ENCODE peak calls at places on chromosome 18, in nine cellular contexts. One of them, this sample, is unnamed. For H3K36me3 and H3K4me1, the result is how much of the 10 kb centered on the place peaks cover.

GRCh38 chr18:3852321-3852720 is 402.3 kb downstream of the TGIF1 start:
- DNase-seq in tibial artery: no peak
- DNase-seq in endothelial cell of umbilical vein: no peak
- DNase-seq in uterus: no peak
- DNase-seq in breast epithelium: no peak
- DNase-seq in lower lobe of right lung: no peak
- DNase-seq in right lobe of liver: no peak
- DNase-seq in sigmoid colon: no peak
- DNase-seq in IMR-90: no peak
- DNase-seq in this sample: no peak

GRCh38 chr18:5620284-5620683 is 76.5 kb upstream of the EPB41L3 start:
- DNase-seq in endothelial cell of umbilical vein: no peak
- DNase-seq in sigmoid colon: no peak
- DNase-seq in breast epithelium: no peak
- DNase-seq in IMR-90: peak
- DNase-seq in right lobe of liver: no peak
- DNase-seq in uterus: no peak
- DNase-seq in tibial artery: no peak
- DNase-seq in lower lobe of right lung: no peak
- DNase-seq in this sample: no peak

GRCh38 chr18:48152549-48152948 is 222.1 kb upstream of the SMAD2 start:
- DNase-seq in uterus: no peak
- DNase-seq in endothelial cell of umbilical vein: no peak
- DNase-seq in sigmoid colon: no peak
- DNase-seq in lower lobe of right lung: no peak
- DNase-seq in breast epithelium: no peak
- DNase-seq in IMR-90: no peak
- DNase-seq in tibial artery: no peak
- DNase-seq in right lobe of liver: no peak
- DNase-seq in this sample: no peak

GRCh38 chr18:304887-305529 is 37.2 kb upstream of the THOC1 start:
- DNase-seq in sigmoid colon: no peak
- DNase-seq in tibial artery: no peak
- DNase-seq in right lobe of liver: no peak
- DNase-seq in breast epithelium: no peak
- DNase-seq in lower lobe of right lung: no peak
- DNase-seq in IMR-90: no peak
- DNase-seq in uterus: no peak
- DNase-seq in endothelial cell of umbilical vein: no peak
- DNase-seq in this sample: no peak

GRCh38 chr18:52652451-52652850 is 312.5 kb downstream of the DCC start:
- DNase-seq in IMR-90: no peak
- DNase-seq in sigmoid colon: no peak
- DNase-seq in right lobe of liver: no peak
- DNase-seq in tibial artery: no peak
- DNase-seq in lower lobe of right lung: no peak
- DNase-seq in endothelial cell of umbilical vein: no peak
- DNase-seq in breast epithelium: no peak
- DNase-seq in uterus: no peak
- DNase-seq in this sample: no peak

GRCh38 chr18:13067966-13068365 is 76.8 kb downstream of the CEP192 start:
- DNase-seq in uterus: no peak
- DNase-seq in lower lobe of right lung: no peak
- DNase-seq in sigmoid colon: no peak
- DNase-seq in endothelial cell of umbilical vein: no peak
- DNase-seq in IMR-90: no peak
- DNase-seq in tibial artery: no peak
- DNase-seq in right lobe of liver: no peak
- DNase-seq in breast epithelium: no peak
- DNase-seq in this sample: no peak

GRCh38 chr18:65788373-65788772 is 37.6 kb downstream of the CDH7 start:
- DNase-seq in right lobe of liver: no peak
- DNase-seq in lower lobe of right lung: no peak
- DNase-seq in breast epithelium: no peak
- DNase-seq in sigmoid colon: no peak
- DNase-seq in uterus: no peak
- DNase-seq in IMR-90: no peak
- DNase-seq in endothelial cell of umbilical vein: no peak
- DNase-seq in tibial artery: no peak
- DNase-seq in this sample: no peak

GRCh38 chr18:58967643-58968291 is 103.1 kb downstream of the ZNF532 start:
- DNase-seq in uterus: no peak
- DNase-seq in lower lobe of right lung: no peak
- DNase-seq in tibial artery: no peak
- DNase-seq in right lobe of liver: no peak
- DNase-seq in breast epithelium: no peak
- DNase-seq in IMR-90: peak
- DNase-seq in sigmoid colon: no peak
- DNase-seq in endothelial cell of umbilical vein: peak
- DNase-seq in this sample: no peak

GRCh38 chr18:32711862-32712261 is 61.0 kb downstream of the KLHL14 start:
- DNase-seq in IMR-90: no peak
- DNase-seq in endothelial cell of umbilical vein: no peak
- DNase-seq in tibial artery: no peak
- DNase-seq in lower lobe of right lung: no peak
- DNase-seq in right lobe of liver: no peak
- DNase-seq in sigmoid colon: no peak
- DNase-seq in breast epithelium: no peak
- DNase-seq in uterus: no peak
- DNase-seq in this sample: no peak

GRCh38 chr18:75214766-75215515 is 4.3 kb downstream of the TSHZ1 start:
- DNase-seq in IMR-90: no peak
- DNase-seq in endothelial cell of umbilical vein: no peak
- DNase-seq in right lobe of liver: no peak
- DNase-seq in sigmoid colon: no peak
- DNase-seq in breast epithelium: no peak
- DNase-seq in lower lobe of right lung: no peak
- DNase-seq in tibial artery: no peak
- DNase-seq in uterus: no peak
- DNase-seq in this sample: no peak

GRCh38 chr18:66668706-66669105 is 64.8 kb upstream of the CDH19 start:
- DNase-seq in IMR-90: no peak
- DNase-seq in right lobe of liver: no peak
- DNase-seq in endothelial cell of umbilical vein: no peak
- DNase-seq in uterus: no peak
- DNase-seq in tibial artery: no peak
- DNase-seq in sigmoid colon: no peak
- DNase-seq in breast epithelium: no peak
- DNase-seq in lower lobe of right lung: no peak
- DNase-seq in this sample: no peak

GRCh38 chr18:37631422-37631821 is 65.8 kb upstream of the CELF4 start:
- DNase-seq in breast epithelium: no peak
- DNase-seq in lower lobe of right lung: no peak
- DNase-seq in endothelial cell of umbilical vein: no peak
- DNase-seq in IMR-90: no peak
- DNase-seq in sigmoid colon: no peak
- DNase-seq in uterus: no peak
- DNase-seq in tibial artery: no peak
- DNase-seq in right lobe of liver: no peak
- DNase-seq in this sample: no peak

GRCh38 chr18:21896732-21897336 is 156.2 kb downstream of the MIB1 start:
- DNase-seq in endothelial cell of umbilical vein: no peak
- DNase-seq in lower lobe of right lung: no peak
- DNase-seq in uterus: no peak
- DNase-seq in right lobe of liver: no peak
- DNase-seq in tibial artery: no peak
- DNase-seq in IMR-90: no peak
- DNase-seq in sigmoid colon: no peak
- DNase-seq in breast epithelium: no peak
- DNase-seq in this sample: no peak

GRCh38 chr18:48989304-48990284 is 38.8 kb upstream of the SMAD7 start:
- DNase-seq in breast epithelium: no peak
- DNase-seq in uterus: no peak
- DNase-seq in lower lobe of right lung: no peak
- DNase-seq in endothelial cell of umbilical vein: no peak
- DNase-seq in tibial artery: no peak
- DNase-seq in right lobe of liver: no peak
- DNase-seq in IMR-90: peak
- DNase-seq in sigmoid colon: no peak
- DNase-seq in this sample: no peak

GRCh38 chr18:79692056-79692455 is 12.5 kb downstream of the CTDP1 start:
- DNase-seq in endothelial cell of umbilical vein: no peak
- DNase-seq in IMR-90: no peak
- DNase-seq in tibial artery: peak
- DNase-seq in sigmoid colon: peak
- DNase-seq in uterus: no peak
- DNase-seq in right lobe of liver: no peak
- DNase-seq in lower lobe of right lung: no peak
- DNase-seq in breast epithelium: no peak
- DNase-seq in this sample: peak

GRCh38 chr18:80170395-80171094 is 61.5 kb downstream of the ADNP2 start:
- DNase-seq in right lobe of liver: no peak
- DNase-seq in uterus: no peak
- DNase-seq in endothelial cell of umbilical vein: no peak
- DNase-seq in IMR-90: no peak
- DNase-seq in tibial artery: no peak
- DNase-seq in breast epithelium: no peak
- DNase-seq in lower lobe of right lung: peak
- DNase-seq in sigmoid colon: no peak
- DNase-seq in this sample: no peak

DNA sequence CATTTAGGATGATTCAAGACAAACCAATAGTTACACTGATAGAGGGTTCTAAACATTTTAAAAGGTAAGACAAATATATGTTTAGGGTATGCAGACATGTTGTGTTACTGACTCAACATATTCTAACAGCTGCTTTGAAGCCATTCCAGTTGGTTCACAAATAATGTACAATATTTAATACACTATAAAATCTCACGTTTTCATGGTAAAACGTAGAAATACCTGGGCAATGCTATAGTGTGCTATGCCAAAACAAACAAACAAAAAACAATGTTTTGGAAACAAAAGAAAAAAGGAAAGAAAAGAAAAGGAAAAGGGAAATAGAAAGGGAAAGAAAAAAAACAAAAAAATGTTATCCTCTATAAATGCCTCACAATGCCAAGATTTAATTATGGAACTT is 277.1 kb downstream of the TCF4 start:
- DNase-seq in endothelial cell of umbilical vein: no peak
- DNase-seq in right lobe of liver: no peak
- DNase-seq in IMR-90: no peak
- DNase-seq in sigmoid colon: no peak
- DNase-seq in tibial artery: no peak
- DNase-seq in lower lobe of right lung: no peak
- DNase-seq in breast epithelium: no peak
- DNase-seq in uterus: no peak
- DNase-seq in this sample: no peak
- TF ChIP-seq CTCF in endothelial cell of umbilical vein: no peak
- TF ChIP-seq CTCF in right lobe of liver: no peak
- TF ChIP-seq CTCF in IMR-90: no peak
- TF ChIP-seq CTCF in sigmoid colon: no peak
- TF ChIP-seq CTCF in tibial artery: no peak
- TF ChIP-seq CTCF in lower lobe of right lung: no peak
- TF ChIP-seq CTCF in breast epithelium: no peak
- TF ChIP-seq CTCF in uterus: no peak
- TF ChIP-seq CTCF in this sample: no peak

GRCh38 chr18:62287753-62288668 is 37.1 kb upstream of the TNFRSF11A start:
- DNase-seq in IMR-90: no peak
- DNase-seq in lower lobe of right lung: no peak
- DNase-seq in breast epithelium: no peak
- DNase-seq in right lobe of liver: no peak
- DNase-seq in tibial artery: no peak
- DNase-seq in sigmoid colon: no peak
- DNase-seq in endothelial cell of umbilical vein: no peak
- DNase-seq in uterus: no peak
- DNase-seq in this sample: no peak
- H3K36me3 ChIP-seq in IMR-90: under half
- H3K36me3 ChIP-seq in lower lobe of right lung: under half
- H3K36me3 ChIP-seq in breast epithelium: under half
- H3K36me3 ChIP-seq in right lobe of liver: under half
- H3K36me3 ChIP-seq in tibial artery: under half
- H3K36me3 ChIP-seq in sigmoid colon: under half
- H3K36me3 ChIP-seq in endothelial cell of umbilical vein: under half
- H3K36me3 ChIP-seq in uterus: under half
- H3K36me3 ChIP-seq in this sample: half or more

DNA sequence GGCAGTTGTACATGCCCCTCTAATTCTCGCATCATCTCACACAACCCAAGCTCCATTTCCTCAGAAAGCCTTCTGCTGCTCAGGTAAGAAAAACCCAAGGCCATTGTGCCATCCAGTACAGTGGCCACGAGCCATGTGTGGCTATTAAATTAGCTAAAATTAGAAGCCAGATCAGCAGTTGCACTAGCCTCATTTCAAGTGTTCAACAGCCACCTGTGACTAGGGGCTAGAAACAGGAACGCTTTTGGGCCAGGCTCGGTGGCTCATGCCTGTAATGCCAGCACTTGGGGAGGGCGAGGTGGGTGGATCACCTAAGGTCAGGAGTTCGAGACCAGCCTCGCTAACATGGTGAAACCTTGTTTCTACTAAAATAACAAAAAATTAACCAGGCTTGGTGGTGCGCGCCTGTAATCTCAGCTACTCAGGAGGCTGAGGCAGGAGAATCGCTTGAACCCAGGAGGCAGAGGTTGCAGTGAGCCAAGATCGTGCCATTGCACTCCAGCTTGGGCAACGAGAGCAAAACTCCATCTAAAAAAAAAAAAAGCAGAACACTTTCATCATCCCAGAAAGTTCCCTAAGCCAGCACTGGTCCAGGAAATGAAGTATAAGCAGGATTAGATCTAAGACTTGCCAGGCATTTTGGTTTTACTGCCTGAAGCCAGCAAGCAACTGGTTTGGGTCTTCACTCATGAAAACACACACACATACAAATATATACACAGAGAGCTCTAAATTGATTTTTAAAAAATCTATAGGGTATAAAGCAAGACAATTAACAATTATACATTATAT is 35.7 kb downstream of the ATP8B1 start:
- DNase-seq in IMR-90: no peak
- DNase-seq in endothelial cell of umbilical vein: no peak
- DNase-seq in breast epithelium: no peak
- DNase-seq in sigmoid colon: no peak
- DNase-seq in lower lobe of right lung: no peak
- DNase-seq in tibial artery: no peak
- DNase-seq in right lobe of liver: no peak
- DNase-seq in uterus: no peak
- DNase-seq in this sample: no peak
- H3K4me1 ChIP-seq in IMR-90: under half
- H3K4me1 ChIP-seq in endothelial cell of umbilical vein: under half
- H3K4me1 ChIP-seq in breast epithelium: under half
- H3K4me1 ChIP-seq in sigmoid colon: under half
- H3K4me1 ChIP-seq in lower lobe of right lung: under half
- H3K4me1 ChIP-seq in tibial artery: half or more
- H3K4me1 ChIP-seq in right lobe of liver: under half
- H3K4me1 ChIP-seq in uterus: under half
- H3K4me1 ChIP-seq in this sample: under half

DNA sequence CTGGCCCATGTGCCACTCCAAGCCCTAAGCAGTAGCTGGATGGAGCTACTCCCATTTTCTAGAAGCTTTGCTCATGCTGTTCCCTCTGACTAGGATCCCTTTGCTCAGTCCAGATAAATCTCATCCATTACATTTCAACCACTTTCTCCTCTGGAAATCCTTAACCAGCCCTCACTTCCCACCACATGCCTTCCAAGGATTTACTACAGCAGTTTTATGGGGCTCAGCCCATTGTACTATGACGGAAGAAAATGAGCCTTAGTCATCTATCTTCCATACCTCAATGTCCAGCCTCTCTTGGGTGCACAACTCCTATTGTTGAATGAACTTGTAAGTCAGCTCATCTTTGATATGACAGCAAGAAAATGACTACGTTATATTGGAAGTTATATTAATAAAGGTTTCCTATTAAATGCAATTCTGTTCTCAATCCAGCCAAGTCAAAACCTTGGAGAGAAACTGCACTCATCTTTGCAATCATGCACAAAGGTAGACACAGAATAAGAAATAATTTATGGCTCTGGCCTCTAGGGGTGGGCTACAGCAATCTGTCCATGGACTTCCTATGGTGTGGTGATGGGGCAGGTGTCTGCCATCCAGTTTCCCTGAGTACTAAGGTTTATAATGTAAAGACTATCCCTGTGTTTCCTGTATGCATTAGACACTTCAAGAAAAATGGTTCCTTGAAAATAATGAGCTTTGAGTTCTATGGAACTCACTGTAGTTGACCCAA is 3.4 kb downstream of the B4GALT6 start:
- DNase-seq in endothelial cell of umbilical vein: peak
- DNase-seq in uterus: no peak
- DNase-seq in sigmoid colon: no peak
- DNase-seq in IMR-90: no peak
- DNase-seq in breast epithelium: no peak
- DNase-seq in right lobe of liver: no peak
- DNase-seq in lower lobe of right lung: no peak
- DNase-seq in tibial artery: no peak
- DNase-seq in this sample: no peak
- TF ChIP-seq CTCF in endothelial cell of umbilical vein: no peak
- TF ChIP-seq CTCF in uterus: no peak
- TF ChIP-seq CTCF in sigmoid colon: no peak
- TF ChIP-seq CTCF in IMR-90: peak
- TF ChIP-seq CTCF in breast epithelium: no peak
- TF ChIP-seq CTCF in right lobe of liver: peak
- TF ChIP-seq CTCF in lower lobe of right lung: no peak
- TF ChIP-seq CTCF in tibial artery: no peak
- TF ChIP-seq CTCF in this sample: no peak